ENCODE peak calls at places on chromosome 2, in six cellular contexts. Z is GM23248, F is A172, P is RWPE2, G is NCI-H1092, Y is AG04449. I is an unnamed sample.

GRCh38 chr2:102839668-102840388 is 78.0 kb downstream of the TMEM182 start:
- DNase-seq in Z (peak; percentile 53), Y (no peak), G (peak; percentile 25), P (no peak), F (peak; percentile 32), I (peak; percentile 49)

GRCh38 chr2:239322414-239323086 is 78.3 kb downstream of the HDAC4 start:
- DNase-seq in F (peak; percentile 85), Z (peak; percentile 75), P (no peak), G (no peak), Y (no peak), I (peak; percentile 80)

GRCh38 chr2:234364718-234365117 is 132.2 kb downstream of the ARL4C start:
- DNase-seq in Y (no peak), F (no peak), G (no peak), P (no peak), Z (no peak), I (no peak)

GRCh38 chr2:221429741-221430491 is 142.2 kb downstream of the EPHA4 start:
- DNase-seq in G (peak; percentile 66), Z (peak; percentile 41), P (no peak), F (no peak), Y (no peak), I (no peak)

GRCh38 chr2:137508739-137509384 is 455.4 kb upstream of the HNMT start:
- DNase-seq in Y (no peak), Z (no peak), P (no peak), F (no peak), G (no peak), I (no peak)

GRCh38 chr2:32058130-32058529 is 5.2 kb upstream of the SPAST start:
- DNase-seq in P (no peak), G (no peak), Y (no peak), Z (peak; percentile 19), F (peak; percentile 28), I (peak; percentile 17)

GRCh38 chr2:60119778-60120177 is 433.7 kb downstream of the BCL11A start:
- DNase-seq in F (no peak), P (no peak), Y (no peak), Z (peak; percentile 2), G (no peak), I (no peak)

GRCh38 chr2:202335791-202336467 is 40.2 kb upstream of the BMPR2 start:
- DNase-seq in G (no peak), F (peak; percentile 23), Y (no peak), Z (peak; percentile 64), P (no peak), I (no peak)

GRCh38 chr2:64609229-64609994 is 44.3 kb downstream of the SERTAD2 start:
- DNase-seq in Z (peak; percentile 84), P (no peak), F (no peak), G (no peak), Y (no peak), I (peak; percentile 46)

GRCh38 chr2:96800762-96801463 is 15.2 kb upstream of the CNNM3 start:
- DNase-seq in Y (no peak), G (peak; percentile 12), P (no peak), F (peak; percentile 53), Z (peak; percentile 60), I (peak; percentile 67)

GRCh38 chr2:11945139-11946126 is 199.0 kb downstream of the LPIN1 start:
- DNase-seq in G (no peak), Z (no peak), P (no peak), Y (no peak), F (no peak), I (no peak)